ENCODE peak calls at places on chromosome 1, in seven cellular contexts. H is adipocyte; D is amniotic stem cell; V is CD4-positive, CD25-positive, alpha-beta regulatory T cell; M is activated naive CD8-positive, alpha-beta T cell treated with anti-CD3 and anti-CD28 coated beads for 36 hours; K is nucleus accumbens; X is activated T-helper 1 cell treated with anti-CD3 and anti-CD28 coated beads, Interleukin-12 subunit alpha, Interleukin-12 subunit beta, Interleukin-2, Interleukin-4 antibody, amounts not matched to agents 30 ng/mL and 10 ng/mL and 1 ng/mL, durations not matched to agents 14 hours and 24 hours and 36 hours. R is an unnamed sample.

GRCh38 chr1:165662186-165662585 is 31.2 kb downstream of the MGST3 start:
- DNase-seq in D (no peak), X (no peak), V (no peak), K (no peak), M (no peak), H (no peak), R (no peak)

GRCh38 chr1:23521588-23521987 is 9.4 kb downstream of the E2F2 start:
- DNase-seq in V (no peak), K (no peak), H (no peak), X (no peak), M (no peak), D (no peak), R (no peak)

GRCh38 chr1:215669806-215670485 is 102.8 kb downstream of the KCTD3 start:
- DNase-seq in D (peak; percentile 31), V (no peak), X (no peak), K (no peak), H (peak; percentile 64), M (no peak), R (no peak)

GRCh38 chr1:107196973-107197562 is 56.2 kb downstream of the NTNG1 start:
- DNase-seq in X (no peak), H (peak; percentile 11), K (no peak), V (no peak), D (no peak), M (peak; percentile 3), R (no peak)

GRCh38 chr1:44289530-44289929 is 65.5 kb downstream of the ERI3 start:
- DNase-seq in H (no peak), V (no peak), X (no peak), D (no peak), M (no peak), K (no peak), R (no peak)

GRCh38 chr1:237154173-237154572 is 112.2 kb downstream of the RYR2 start:
- DNase-seq in X (no peak), V (no peak), H (peak; percentile 0), M (no peak), D (no peak), K (no peak), R (no peak)

GRCh38 chr1:2972011-2972878 is 49.0 kb upstream of the ACTRT2 start:
- DNase-seq in X (no peak), K (no peak), H (no peak), D (no peak), V (no peak), M (no peak), R (no peak)

GRCh38 chr1:22416555-22417454 is 34.8 kb upstream of the ZBTB40 start:
- DNase-seq in K (no peak), H (peak; percentile 85), X (peak; percentile 59), M (peak; percentile 75), V (peak; percentile 26), D (peak; percentile 27), R (peak; percentile 76)

GRCh38 chr1:10308001-10308400 is 90.9 kb upstream of the PGD start:
- DNase-seq in K (no peak), V (no peak), X (no peak), M (peak; percentile 2), D (no peak), H (no peak), R (peak; percentile 32)

GRCh38 chr1:59061876-59062275 is 235.0 kb upstream of the FGGY start:
- DNase-seq in M (no peak), V (no peak), K (no peak), H (peak; percentile 95), D (peak; percentile 49), X (no peak), R (no peak)